ENCODE peak calls at places on chromosomes 1 and 21, in ten cellular contexts. X is heart left ventricle; Q is IMR-90; E is vagina; M is testis; L is dorsolateral prefrontal cortex; R is CD8-positive, alpha-beta T cell; A is adrenal gland; G is RWPE2; J is spleen. N is an unnamed sample. For H3K27me3, the result is how much of the 10 kb centered on the place peaks cover.

GRCh38 chr1:105886309-105886708 is 1170.2 kb upstream of the PRMT6 start:
- DNase-seq in X (no peak), Q (no peak), E (no peak), M (no peak), L (no peak), R (no peak), A (no peak), G (no peak), J (no peak), N (no peak)

GRCh38 chr1:207112907-207113306 is 8.9 kb downstream of the C4BPA start:
- DNase-seq in X (no peak), Q (no peak), E (no peak), M (no peak), L (no peak), R (no peak), A (no peak), G (no peak), J (no peak), N (no peak)

GRCh38 chr1:160127381-160127780 is 11.8 kb downstream of the ATP1A2 start:
- DNase-seq in X (no peak), Q (no peak), E (no peak), M (no peak), L (no peak), R (no peak), A (no peak), G (no peak), J (peak), N (no peak)

GRCh38 chr21:32520885-32521735 is 64.2 kb downstream of the TCP10L start:
- DNase-seq in X (peak), Q (peak), E (peak), M (peak), L (peak), R (no peak), A (peak), G (no peak), J (peak), N (peak)

GRCh38 chr1:22861764-22862440 is 110.8 kb downstream of the LACTBL1 start:
- DNase-seq in X (no peak), Q (peak), E (no peak), M (peak), L (peak), R (no peak), A (peak), G (no peak), J (no peak), N (peak)

GRCh38 chr1:60129916-60130315 is 56.3 kb upstream of the C1orf87 start:
- DNase-seq in X (no peak), Q (no peak), E (no peak), M (no peak), L (no peak), R (no peak), A (no peak), G (no peak), J (no peak), N (no peak)

GRCh38 chr1:107829083-107829771 is 135.8 kb downstream of the VAV3 start:
- DNase-seq in X (no peak), Q (no peak), E (no peak), M (no peak), L (no peak), R (no peak), A (no peak), G (no peak), J (no peak), N (no peak)

GRCh38 chr1:178686407-178686806 is 38.6 kb upstream of the RALGPS2 start:
- DNase-seq in X (no peak), Q (no peak), E (no peak), M (no peak), L (no peak), R (no peak), A (no peak), G (no peak), J (no peak), N (no peak)

GRCh38 chr1:68571499-68571898 is 74.6 kb upstream of the DEPDC1 start:
- DNase-seq in X (no peak), Q (no peak), E (no peak), M (no peak), L (no peak), R (no peak), A (no peak), G (no peak), J (no peak), N (no peak)

GRCh38 chr21:37460196-37460595 is 93.6 kb downstream of the DYRK1A start:
- DNase-seq in X (no peak), Q (no peak), E (no peak), M (no peak), L (no peak), R (no peak), A (no peak), G (no peak), J (no peak), N (no peak)

GRCh38 chr1:27099154-27099903 is 55.6 kb downstream of the SLC9A1 start:
- DNase-seq in X (peak), Q (peak), E (no peak), M (peak), L (no peak), R (no peak), A (peak), G (no peak), J (peak), N (peak)

GRCh38 chr1:55555971-55556370 is 340.8 kb upstream of the USP24 start:
- DNase-seq in X (no peak), Q (no peak), E (no peak), M (no peak), L (no peak), R (no peak), A (no peak), G (no peak), J (no peak), N (no peak)

GRCh38 chr21:17461014-17461413 is 51.8 kb upstream of the CXADR start:
- DNase-seq in X (peak), Q (peak), E (no peak), M (peak), L (peak), R (no peak), A (peak), G (no peak), J (no peak), N (no peak)

GRCh38 chr1:200376521-200376920 is 33.3 kb downstream of the ZNF281 start:
- DNase-seq in X (no peak), Q (no peak), E (no peak), M (no peak), L (no peak), R (no peak), A (no peak), G (no peak), J (no peak), N (no peak)

GRCh38 chr1:247277211-247277610 is 21.3 kb downstream of the VN1R5 start:
- DNase-seq in X (no peak), Q (no peak), E (peak), M (no peak), L (no peak), R (no peak), A (no peak), G (no peak), J (no peak), N (no peak)

GRCh38 chr1:69553726-69554125 is 14.0 kb upstream of the LRRC7 start:
- DNase-seq in X (no peak), Q (no peak), E (no peak), M (no peak), L (no peak), R (no peak), A (no peak), G (no peak), J (no peak), N (no peak)

GRCh38 chr1:219352961-219353651 is 179.4 kb downstream of the LYPLAL1 start:
- DNase-seq in X (no peak), Q (no peak), E (no peak), M (no peak), L (no peak), R (no peak), A (no peak), G (no peak), J (no peak), N (no peak)

GRCh38 chr1:20403423-20404145 is 82.4 kb downstream of the CAMK2N1 start:
- DNase-seq in X (no peak), Q (no peak), E (no peak), M (no peak), L (no peak), R (no peak), A (no peak), G (no peak), J (no peak), N (no peak)

GRCh38 chr1:52142220-52143153 is 598 bp downstream of the ZFYVE9 start:
- DNase-seq in X (peak), Q (peak), E (peak), M (peak), L (no peak), R (peak), A (peak), G (no peak), J (peak), N (peak)

GRCh38 chr1:98700228-98700627 is 38.7 kb downstream of the SNX7 start:
- DNase-seq in X (no peak), Q (peak), E (no peak), M (no peak), L (no peak), R (no peak), A (no peak), G (no peak), J (no peak), N (no peak)

GRCh38 chr1:213519098-213519497 is 468.1 kb downstream of the RPS6KC1 start:
- DNase-seq in X (no peak), Q (no peak), E (no peak), M (no peak), L (no peak), R (no peak), A (no peak), G (no peak), J (no peak), N (no peak)

GRCh38 chr1:34918609-34919561 is 10.6 kb downstream of the DLGAP3 start:
- DNase-seq in X (no peak), Q (no peak), E (peak), M (no peak), L (peak), R (no peak), A (peak), G (no peak), J (no peak), N (peak)

GRCh38 chr1:61067446-61067845 is 14.9 kb upstream of the NFIA start:
- DNase-seq in X (no peak), Q (no peak), E (no peak), M (no peak), L (no peak), R (no peak), A (no peak), G (no peak), J (no peak), N (no peak)

GRCh38 chr1:211566431-211567025 is 12.4 kb downstream of the SLC30A1 start:
- DNase-seq in X (no peak), Q (no peak), E (peak), M (no peak), L (no peak), R (no peak), A (no peak), G (no peak), J (no peak), N (no peak)

GRCh38 chr1:89938171-89939055 is 56.5 kb upstream of the ZNF326 start:
- DNase-seq in X (no peak), Q (peak), E (no peak), M (no peak), L (no peak), R (no peak), A (no peak), G (no peak), J (no peak), N (no peak)

GRCh38 chr1:38872401-38873026 is 634 bp downstream of the MYCBP start:
- DNase-seq in X (peak), Q (peak), E (no peak), M (no peak), L (no peak), R (peak), A (no peak), G (no peak), J (no peak), N (no peak)

GRCh38 chr1:227621211-227621610 is 57.9 kb downstream of the ZNF678 start:
- DNase-seq in X (no peak), Q (no peak), E (peak), M (no peak), L (no peak), R (no peak), A (no peak), G (no peak), J (no peak), N (no peak)

GRCh38 chr21:28393279-28393678 is 599.4 kb downstream of the LTN1 start:
- DNase-seq in X (no peak), Q (peak), E (no peak), M (no peak), L (no peak), R (no peak), A (no peak), G (peak), J (no peak), N (no peak)

GRCh38 chr1:83734411-83734810 is 264.5 kb downstream of the TTLL7 start:
- DNase-seq in X (no peak), Q (no peak), E (no peak), M (no peak), L (no peak), R (no peak), A (no peak), G (no peak), J (no peak), N (no peak)

DNA sequence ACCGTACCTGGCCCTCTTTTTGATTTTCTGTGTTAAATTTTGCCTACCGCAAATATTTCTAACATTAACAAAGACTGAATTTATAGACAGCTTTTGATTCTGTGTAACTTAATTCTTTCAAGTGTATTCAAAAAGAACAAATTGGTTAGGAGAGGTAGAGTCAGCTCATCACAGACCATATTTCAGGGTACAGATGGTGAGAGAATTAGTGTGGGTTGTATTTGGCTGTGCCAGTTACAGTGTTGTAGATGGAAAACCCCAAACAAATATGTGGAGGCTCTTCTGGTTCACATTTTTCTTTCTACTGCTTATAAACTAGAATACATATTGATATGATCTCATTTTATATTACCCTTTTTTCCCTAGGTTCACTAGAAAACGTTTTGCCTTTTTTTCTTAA is 11.1 kb downstream of the RCAN3 start:
- DNase-seq in X (no peak), Q (no peak), E (no peak), M (no peak), L (no peak), R (no peak), A (no peak), G (no peak), J (no peak), N (no peak)
- H3K27me3 ChIP-seq in X (under half), Q (under half), E (under half), M (under half), L (under half), R (under half), A (under half), G (under half), J (under half), N (under half)

GRCh38 chr1:88079036-88079435 is 605.0 kb upstream of the PKN2 start:
- DNase-seq in X (no peak), Q (peak), E (no peak), M (no peak), L (no peak), R (no peak), A (no peak), G (no peak), J (no peak), N (peak)
- TF ChIP-seq CTCF in X (no peak), Q (peak), E (no peak), M (peak), L (peak), R (no peak), A (no peak), G (peak), J (no peak), N (peak)

GRCh38 chr1:47450606-47451005 is 12.8 kb downstream of the FOXD2 start:
- DNase-seq in X (no peak), Q (no peak), E (no peak), M (no peak), L (no peak), R (no peak), A (no peak), G (no peak), J (no peak), N (no peak)
- H3K27me3 ChIP-seq in X (under half), Q (half or more), E (under half), M (under half), L (half or more), R (half or more), A (under half), G (under half), J (half or more), N (under half)

GRCh38 chr1:248703674-248704073 is 1.1 kb upstream of the OR14I1 start:
- DNase-seq in X (no peak), Q (no peak), E (no peak), M (no peak), L (no peak), R (no peak), A (no peak), G (no peak), J (no peak), N (no peak)
- TF ChIP-seq CTCF in X (no peak), Q (no peak), E (no peak), M (no peak), L (no peak), R (no peak), A (peak), G (no peak), J (no peak), N (no peak)

GRCh38 chr1:17307329-17307728 is 668 bp upstream of the PADI4 start:
- DNase-seq in X (no peak), Q (no peak), E (no peak), M (no peak), L (no peak), R (no peak), A (no peak), G (no peak), J (no peak), N (no peak)
- H3K27me3 ChIP-seq in X (under half), Q (under half), E (under half), M (under half), L (under half), R (under half), A (under half), G (under half), J (under half), N (under half)